ENCODE peak calls at places on chromosomes 6 and 20, in four cellular contexts. V is T-helper 9 cell, W is right lobe of liver, B is substantia nigra. G is an unnamed sample.

GRCh38 chr6:7617954-7618764 is 28.2 kb downstream of the SNRNP48 start:
- DNase-seq in V (no peak), W (peak), B (peak), G (peak)

GRCh38 chr6:105278035-105278434 is 98.2 kb upstream of the POPDC3 start:
- DNase-seq in V (no peak), W (no peak), B (no peak), G (no peak)

GRCh38 chr20:53655909-53656652 is 62.4 kb upstream of the ZNF217 start:
- DNase-seq in V (no peak), W (no peak), B (no peak), G (no peak)

GRCh38 chr6:56766139-56766805 is 123.6 kb upstream of the DST start:
- DNase-seq in V (no peak), W (no peak), B (no peak), G (no peak)

GRCh38 chr6:61835214-61835613 is 450.8 kb downstream of the KHDRBS2 start:
- DNase-seq in V (no peak), W (no peak), B (no peak), G (no peak)

GRCh38 chr6:56479381-56479780 is 163.3 kb downstream of the DST start:
- DNase-seq in V (no peak), W (no peak), B (no peak), G (no peak)

GRCh38 chr6:123415844-123416468 is 220.8 kb downstream of the TRDN start:
- DNase-seq in V (no peak), W (no peak), B (peak), G (no peak)

GRCh38 chr6:84093405-84094049 is 60.0 kb downstream of the MRAP2 start:
- DNase-seq in V (no peak), W (no peak), B (no peak), G (no peak)

GRCh38 chr6:107607109-107607508 is 117.2 kb downstream of the SOBP start:
- DNase-seq in V (no peak), W (no peak), B (no peak), G (no peak)

GRCh38 chr6:33755070-33755869 is 8.6 kb upstream of the IP6K3 start:
- DNase-seq in V (no peak), W (no peak), B (no peak), G (no peak)

GRCh38 chr20:37856932-37857660 is 45.8 kb upstream of the VSTM2L start:
- DNase-seq in V (no peak), W (no peak), B (no peak), G (no peak)

GRCh38 chr20:49794336-49795124 is 18.1 kb upstream of the SLC9A8 start:
- DNase-seq in V (no peak), W (no peak), B (no peak), G (peak)

GRCh38 chr6:15479761-15480160 is 183.1 kb downstream of the DTNBP1 start:
- DNase-seq in V (no peak), W (no peak), B (no peak), G (no peak)

G was measured in lower lobe of right lung.